ENCODE peak calls at places on chromosomes 4 and X, in five cellular contexts. One of them, this sample, is unnamed. For H3K4me1, the result is how much of the 10 kb centered on the place peaks cover.

GRCh38 chr4:110620352-110621327 is 2.2 kb downstream of the PITX2 start:
- DNase-seq in cardiac muscle cell: peak
- DNase-seq in GM23338: peak
- DNase-seq in body of pancreas: no peak
- DNase-seq in CD4-positive, CD25-positive, alpha-beta regulatory T cell: peak
- DNase-seq in this sample: no peak

GRCh38 chr4:3615386-3616286 is 83.4 kb upstream of the LRPAP1 start:
- DNase-seq in cardiac muscle cell: no peak
- DNase-seq in GM23338: no peak
- DNase-seq in body of pancreas: no peak
- DNase-seq in CD4-positive, CD25-positive, alpha-beta regulatory T cell: no peak
- DNase-seq in this sample: no peak

GRCh38 chrX:12989456-12989855 is 14.5 kb downstream of the TMSB4X start:
- DNase-seq in cardiac muscle cell: no peak
- DNase-seq in GM23338: no peak
- DNase-seq in body of pancreas: no peak
- DNase-seq in CD4-positive, CD25-positive, alpha-beta regulatory T cell: no peak
- DNase-seq in this sample: no peak

GRCh38 chr4:57214654-57215411 is 104.6 kb upstream of the IGFBP7 start:
- DNase-seq in cardiac muscle cell: no peak
- DNase-seq in GM23338: no peak
- DNase-seq in body of pancreas: no peak
- DNase-seq in CD4-positive, CD25-positive, alpha-beta regulatory T cell: no peak
- DNase-seq in this sample: no peak

GRCh38 chr4:25843340-25844097 is 19.3 kb downstream of the SEL1L3 start:
- DNase-seq in cardiac muscle cell: no peak
- DNase-seq in GM23338: no peak
- DNase-seq in body of pancreas: peak
- DNase-seq in CD4-positive, CD25-positive, alpha-beta regulatory T cell: peak
- DNase-seq in this sample: no peak

GRCh38 chr4:79046191-79046590 is 107.0 kb upstream of the PAQR3 start:
- DNase-seq in cardiac muscle cell: no peak
- DNase-seq in GM23338: no peak
- DNase-seq in body of pancreas: no peak
- DNase-seq in CD4-positive, CD25-positive, alpha-beta regulatory T cell: no peak
- DNase-seq in this sample: no peak

GRCh38 chr4:54085284-54085683 is 14.7 kb upstream of the GSX2 start:
- DNase-seq in cardiac muscle cell: no peak
- DNase-seq in GM23338: no peak
- DNase-seq in body of pancreas: no peak
- DNase-seq in CD4-positive, CD25-positive, alpha-beta regulatory T cell: no peak
- DNase-seq in this sample: peak

GRCh38 chr4:168162604-168163003 is 70.3 kb downstream of the ANXA10 start:
- DNase-seq in cardiac muscle cell: no peak
- DNase-seq in GM23338: no peak
- DNase-seq in body of pancreas: peak
- DNase-seq in CD4-positive, CD25-positive, alpha-beta regulatory T cell: no peak
- DNase-seq in this sample: no peak

GRCh38 chrX:74451450-74452198 is 30.3 kb downstream of the SLC16A2 start:
- DNase-seq in cardiac muscle cell: no peak
- DNase-seq in GM23338: no peak
- DNase-seq in body of pancreas: no peak
- DNase-seq in CD4-positive, CD25-positive, alpha-beta regulatory T cell: no peak
- DNase-seq in this sample: no peak

GRCh38 chrX:66021758-66022741 is 17.8 kb downstream of the VSIG4 start:
- DNase-seq in cardiac muscle cell: no peak
- DNase-seq in GM23338: no peak
- DNase-seq in body of pancreas: no peak
- DNase-seq in CD4-positive, CD25-positive, alpha-beta regulatory T cell: no peak
- DNase-seq in this sample: no peak
- H3K4me1 ChIP-seq in cardiac muscle cell: under half
- H3K4me1 ChIP-seq in GM23338: under half
- H3K4me1 ChIP-seq in body of pancreas: under half
- H3K4me1 ChIP-seq in CD4-positive, CD25-positive, alpha-beta regulatory T cell: under half
- H3K4me1 ChIP-seq in this sample: under half

GRCh38 chr4:6943012-6943869 is 33.6 kb downstream of the TBC1D14 start:
- DNase-seq in cardiac muscle cell: no peak
- DNase-seq in GM23338: peak
- DNase-seq in body of pancreas: no peak
- DNase-seq in CD4-positive, CD25-positive, alpha-beta regulatory T cell: no peak
- DNase-seq in this sample: no peak
- H3K4me1 ChIP-seq in cardiac muscle cell: under half
- H3K4me1 ChIP-seq in GM23338: under half
- H3K4me1 ChIP-seq in body of pancreas: under half
- H3K4me1 ChIP-seq in CD4-positive, CD25-positive, alpha-beta regulatory T cell: half or more
- H3K4me1 ChIP-seq in this sample: half or more

DNA sequence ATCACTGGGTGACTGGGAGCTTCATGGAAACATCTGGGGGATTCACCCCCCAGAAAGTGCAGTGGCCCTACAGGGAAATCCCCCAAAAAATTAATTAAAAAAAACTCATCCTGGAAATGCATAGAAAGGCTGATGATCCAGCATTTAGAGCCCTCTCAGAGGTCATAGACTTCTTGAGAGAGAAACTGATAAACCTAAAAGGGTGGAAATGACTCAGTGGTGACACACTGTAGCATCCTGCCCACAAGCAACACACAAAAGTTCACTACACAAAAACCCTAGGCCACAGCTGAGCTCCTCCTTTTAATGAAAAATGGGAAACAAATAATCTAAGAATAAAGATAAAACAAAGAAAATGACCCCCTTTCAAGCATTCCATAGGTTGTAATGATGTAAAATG is 911.5 kb downstream of the GLUD2 start:
- DNase-seq in cardiac muscle cell: no peak
- DNase-seq in GM23338: no peak
- DNase-seq in body of pancreas: no peak
- DNase-seq in CD4-positive, CD25-positive, alpha-beta regulatory T cell: no peak
- DNase-seq in this sample: no peak
- H3K4me1 ChIP-seq in cardiac muscle cell: under half
- H3K4me1 ChIP-seq in GM23338: under half
- H3K4me1 ChIP-seq in body of pancreas: under half
- H3K4me1 ChIP-seq in CD4-positive, CD25-positive, alpha-beta regulatory T cell: under half
- H3K4me1 ChIP-seq in this sample: under half

GRCh38 chr4:94459462-94460161 is 7.9 kb downstream of the PDLIM5 start:
- DNase-seq in cardiac muscle cell: no peak
- DNase-seq in GM23338: peak
- DNase-seq in body of pancreas: no peak
- DNase-seq in CD4-positive, CD25-positive, alpha-beta regulatory T cell: no peak
- DNase-seq in this sample: no peak
- H3K4me1 ChIP-seq in cardiac muscle cell: half or more
- H3K4me1 ChIP-seq in GM23338: half or more
- H3K4me1 ChIP-seq in body of pancreas: half or more
- H3K4me1 ChIP-seq in CD4-positive, CD25-positive, alpha-beta regulatory T cell: under half
- H3K4me1 ChIP-seq in this sample: half or more

GRCh38 chrX:124373348-124373747 is 27.0 kb downstream of the SH2D1A start:
- DNase-seq in cardiac muscle cell: no peak
- DNase-seq in GM23338: no peak
- DNase-seq in body of pancreas: no peak
- DNase-seq in CD4-positive, CD25-positive, alpha-beta regulatory T cell: no peak
- DNase-seq in this sample: no peak

GRCh38 chrX:124383367-124383766 is 37.0 kb downstream of the SH2D1A start:
- DNase-seq in cardiac muscle cell: no peak
- DNase-seq in GM23338: no peak
- DNase-seq in body of pancreas: no peak
- DNase-seq in CD4-positive, CD25-positive, alpha-beta regulatory T cell: no peak
- DNase-seq in this sample: no peak

DNA sequence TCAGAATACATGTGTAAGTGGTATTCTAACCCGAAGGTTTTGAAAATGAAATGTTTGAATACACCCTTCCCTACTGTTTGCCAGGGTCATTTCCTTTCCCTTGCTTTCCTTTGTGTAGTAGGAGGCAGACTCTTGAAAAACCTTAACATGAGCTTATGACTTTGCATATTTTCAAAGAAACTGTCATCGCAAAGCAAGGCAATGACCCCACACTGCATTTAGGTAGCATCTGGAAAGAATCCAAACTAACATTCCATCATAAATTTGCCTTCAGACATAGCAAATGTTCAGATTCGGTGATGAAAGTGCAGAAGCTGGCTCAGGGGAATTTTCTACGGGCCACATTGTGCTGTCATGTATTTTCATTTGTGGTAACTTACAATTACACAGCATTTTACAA is 32.3 kb downstream of the SH2D1A start:
- DNase-seq in cardiac muscle cell: no peak
- DNase-seq in GM23338: no peak
- DNase-seq in body of pancreas: no peak
- DNase-seq in CD4-positive, CD25-positive, alpha-beta regulatory T cell: no peak
- DNase-seq in this sample: no peak
- H3K4me1 ChIP-seq in cardiac muscle cell: under half
- H3K4me1 ChIP-seq in GM23338: under half
- H3K4me1 ChIP-seq in body of pancreas: under half
- H3K4me1 ChIP-seq in CD4-positive, CD25-positive, alpha-beta regulatory T cell: under half
- H3K4me1 ChIP-seq in this sample: under half

GRCh38 chr4:95362906-95363578 is 185.7 kb downstream of the UNC5C start:
- DNase-seq in cardiac muscle cell: peak
- DNase-seq in GM23338: peak
- DNase-seq in body of pancreas: peak
- DNase-seq in CD4-positive, CD25-positive, alpha-beta regulatory T cell: peak
- DNase-seq in this sample: no peak
- H3K4me1 ChIP-seq in cardiac muscle cell: under half
- H3K4me1 ChIP-seq in GM23338: under half
- H3K4me1 ChIP-seq in body of pancreas: under half
- H3K4me1 ChIP-seq in CD4-positive, CD25-positive, alpha-beta regulatory T cell: under half
- H3K4me1 ChIP-seq in this sample: under half

GRCh38 chr4:184461711-184462110 is 12.6 kb downstream of the IRF2 start:
- DNase-seq in cardiac muscle cell: no peak
- DNase-seq in GM23338: peak
- DNase-seq in body of pancreas: no peak
- DNase-seq in CD4-positive, CD25-positive, alpha-beta regulatory T cell: no peak
- DNase-seq in this sample: no peak

GRCh38 chr4:184462724-184463123 is 11.6 kb downstream of the IRF2 start:
- DNase-seq in cardiac muscle cell: no peak
- DNase-seq in GM23338: no peak
- DNase-seq in body of pancreas: no peak
- DNase-seq in CD4-positive, CD25-positive, alpha-beta regulatory T cell: no peak
- DNase-seq in this sample: no peak

GRCh38 chr4:184463158-184463557 is 11.2 kb downstream of the IRF2 start:
- DNase-seq in cardiac muscle cell: no peak
- DNase-seq in GM23338: no peak
- DNase-seq in body of pancreas: no peak
- DNase-seq in CD4-positive, CD25-positive, alpha-beta regulatory T cell: no peak
- DNase-seq in this sample: no peak

GRCh38 chr4:184459413-184459812 is 14.9 kb downstream of the IRF2 start:
- DNase-seq in cardiac muscle cell: no peak
- DNase-seq in GM23338: no peak
- DNase-seq in body of pancreas: no peak
- DNase-seq in CD4-positive, CD25-positive, alpha-beta regulatory T cell: peak
- DNase-seq in this sample: no peak

GRCh38 chr4:184460495-184461285 is 13.7 kb downstream of the IRF2 start:
- DNase-seq in cardiac muscle cell: no peak
- DNase-seq in GM23338: no peak
- DNase-seq in body of pancreas: no peak
- DNase-seq in CD4-positive, CD25-positive, alpha-beta regulatory T cell: no peak
- DNase-seq in this sample: no peak
- H3K4me1 ChIP-seq in cardiac muscle cell: under half
- H3K4me1 ChIP-seq in GM23338: under half
- H3K4me1 ChIP-seq in body of pancreas: under half
- H3K4me1 ChIP-seq in CD4-positive, CD25-positive, alpha-beta regulatory T cell: under half
- H3K4me1 ChIP-seq in this sample: under half

DNA sequence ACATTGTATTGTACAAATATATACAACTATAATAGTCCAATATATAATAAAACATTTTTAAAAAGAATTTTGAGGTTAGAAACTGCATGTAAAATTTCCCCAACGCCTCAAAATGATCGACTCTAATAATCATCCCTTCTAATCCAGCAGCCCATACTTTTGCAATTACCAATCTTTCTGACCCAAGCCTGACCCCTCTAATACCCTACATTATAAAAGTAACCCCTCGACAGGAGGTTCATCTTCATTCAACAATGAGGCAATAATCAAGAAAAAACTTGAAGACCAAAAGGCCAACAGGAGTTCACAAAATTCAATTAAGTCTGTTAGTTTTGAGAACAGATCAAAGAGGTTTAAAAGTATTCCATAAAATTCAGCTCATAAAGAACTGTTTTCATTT is 393.6 kb downstream of the GPM6A start:
- DNase-seq in cardiac muscle cell: no peak
- DNase-seq in GM23338: no peak
- DNase-seq in body of pancreas: no peak
- DNase-seq in CD4-positive, CD25-positive, alpha-beta regulatory T cell: no peak
- DNase-seq in this sample: no peak
- H3K4me1 ChIP-seq in cardiac muscle cell: under half
- H3K4me1 ChIP-seq in GM23338: under half
- H3K4me1 ChIP-seq in body of pancreas: under half
- H3K4me1 ChIP-seq in CD4-positive, CD25-positive, alpha-beta regulatory T cell: under half
- H3K4me1 ChIP-seq in this sample: under half

GRCh38 chr4:5893013-5893580 is at the start of gene CRMP1:
- DNase-seq in cardiac muscle cell: peak
- DNase-seq in GM23338: peak
- DNase-seq in body of pancreas: peak
- DNase-seq in CD4-positive, CD25-positive, alpha-beta regulatory T cell: no peak
- DNase-seq in this sample: no peak
- H3K4me1 ChIP-seq in cardiac muscle cell: under half
- H3K4me1 ChIP-seq in GM23338: under half
- H3K4me1 ChIP-seq in body of pancreas: under half
- H3K4me1 ChIP-seq in CD4-positive, CD25-positive, alpha-beta regulatory T cell: under half
- H3K4me1 ChIP-seq in this sample: under half

GRCh38 chr4:16224264-16224663 is 2.0 kb downstream of the TAPT1 start:
- DNase-seq in cardiac muscle cell: no peak
- DNase-seq in GM23338: peak
- DNase-seq in body of pancreas: no peak
- DNase-seq in CD4-positive, CD25-positive, alpha-beta regulatory T cell: no peak
- DNase-seq in this sample: no peak
- H3K4me1 ChIP-seq in cardiac muscle cell: under half
- H3K4me1 ChIP-seq in GM23338: under half
- H3K4me1 ChIP-seq in body of pancreas: under half
- H3K4me1 ChIP-seq in CD4-positive, CD25-positive, alpha-beta regulatory T cell: half or more
- H3K4me1 ChIP-seq in this sample: under half